ENCODE peak calls at places on chromosomes 6 and 20, in four cellular contexts. R, P, B and S are unnamed samples.
A peak's percentile ranks its signal among the peaks of the same experiment; 100 is the strongest.

GRCh38 chr20:60037120-60037499 is 78.9 kb downstream of the CDH26 start:
- DNase-seq in P (no peak), B (peak; percentile 12), R (no peak), S (peak; percentile 72)

GRCh38 chr6:144778773-144779531 is 493.8 kb downstream of the UTRN start:
- DNase-seq in P (no peak), B (peak; percentile 26), R (no peak), S (no peak)

GRCh38 chr6:52233975-52234823 is 10.1 kb downstream of the IL17F start:
- DNase-seq in P (peak; percentile 60), B (peak; percentile 56), R (no peak), S (peak; percentile 69)

GRCh38 chr6:96450082-96450759 is 71.4 kb upstream of the UFL1 start:
- DNase-seq in P (no peak), B (no peak), R (no peak), S (no peak)

GRCh38 chr20:48722002-48722731 is 105.6 kb downstream of the PREX1 start:
- DNase-seq in P (peak; percentile 59), B (peak; percentile 87), R (no peak), S (peak; percentile 88)

GRCh38 chr6:87742106-87742505 is 40.1 kb upstream of the AKIRIN2 start:
- DNase-seq in P (no peak), R (no peak), B (no peak), S (no peak)

GRCh38 chr6:21935561-21936028 is 342.0 kb downstream of the SOX4 start:
- DNase-seq in B (peak; percentile 82), R (no peak), P (peak; percentile 73), S (peak; percentile 50)

GRCh38 chr6:69422474-69422873 is 374.3 kb downstream of the LMBRD1 start:
- DNase-seq in B (no peak), P (no peak), R (no peak), S (no peak)

GRCh38 chr20:45851501-45851900 is 5.7 kb downstream of the ACOT8 start:
- DNase-seq in B (no peak), P (no peak), R (no peak), S (no peak)

GRCh38 chr6:52417675-52418111 is 2.4 kb upstream of the EFHC1 start:
- DNase-seq in P (peak; percentile 94), R (no peak), B (peak; percentile 57), S (peak; percentile 69)

GRCh38 chr6:4727236-4727635 is 49.0 kb upstream of the CDYL start:
- DNase-seq in R (no peak), B (no peak), P (no peak), S (no peak)

DNA sequence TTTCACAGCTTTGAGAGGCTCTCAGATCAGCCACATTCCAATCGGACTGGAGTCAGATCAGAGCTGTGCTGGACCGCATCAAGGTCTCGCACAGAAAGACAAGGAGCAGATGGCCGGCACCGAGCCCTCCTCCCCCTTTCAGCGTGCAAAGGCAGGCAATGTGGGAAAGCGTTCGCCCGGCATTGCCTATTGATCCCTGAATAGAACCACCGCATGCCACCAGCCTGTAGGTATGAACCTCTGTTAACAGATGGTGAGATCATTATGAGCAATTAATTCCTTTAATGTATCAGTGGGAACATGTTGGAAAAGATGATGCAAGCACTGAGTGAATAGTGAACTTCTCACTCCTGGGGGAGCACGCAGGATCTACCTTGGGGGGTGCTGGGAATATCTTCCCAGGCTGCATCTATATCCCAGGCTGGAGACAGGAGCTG is 117.5 kb upstream of the ID4 start:
- DNase-seq in B (peak; percentile 57), P (peak; percentile 57), R (peak; percentile 72), S (peak; percentile 69)
- H3K4me3 ChIP-seq in B (no peak overlapping the region), P (no peak overlapping the region), R (no peak overlapping the region), S (no peak overlapping the region)

DNA sequence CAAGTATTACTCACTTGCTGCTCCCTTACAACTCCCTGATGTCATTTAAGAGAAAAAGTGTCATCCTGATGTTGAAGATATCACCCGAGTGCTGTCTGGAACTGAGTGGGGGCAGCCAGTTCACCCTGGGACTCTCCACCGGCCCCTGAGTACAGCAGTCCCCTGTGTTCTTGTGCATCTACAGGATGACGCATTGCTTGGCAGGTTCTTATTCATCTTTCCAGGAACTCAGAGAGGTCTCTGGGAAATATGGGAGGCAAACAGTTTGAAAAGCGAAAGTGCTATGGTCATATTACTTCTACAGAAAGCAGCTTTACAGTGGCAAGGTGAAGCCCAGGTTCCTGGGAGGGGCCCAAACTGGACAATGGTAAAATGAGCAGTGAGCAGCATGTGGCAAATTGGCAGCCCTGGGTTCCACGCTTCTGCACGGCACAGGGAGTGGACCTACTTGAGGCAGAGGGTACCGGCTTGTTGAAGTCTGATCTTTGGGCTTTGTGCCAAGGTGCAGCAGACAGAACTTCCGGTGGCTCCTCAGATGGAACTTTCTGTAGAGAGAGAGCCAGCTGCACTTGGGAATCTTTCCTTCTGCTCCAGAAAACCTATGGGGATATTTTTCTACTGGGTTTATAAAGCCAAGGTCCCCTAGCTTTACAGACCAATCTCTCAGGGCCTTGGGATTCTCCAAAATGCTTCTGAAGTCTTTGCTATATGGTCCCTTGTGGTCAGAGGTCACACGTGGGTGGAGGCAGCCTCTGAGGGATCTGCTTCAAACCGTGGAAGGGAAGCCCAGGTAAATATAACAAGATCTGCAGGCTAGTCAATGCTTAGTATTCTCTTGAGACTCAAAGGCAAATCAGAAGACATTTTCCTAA is 128.3 kb downstream of the MAP3K7 start:
- DNase-seq in P (peak; percentile 53), B (no peak), R (no peak), S (no peak)
- H3K4me3 ChIP-seq in P (peak overlapping the region; percentile 17), B (no peak overlapping the region), R (no peak overlapping the region), S (no peak overlapping the region)

GRCh38 chr6:30883743-30884520 is at the start of gene DDR1:
- DNase-seq in B (peak; percentile 72), P (peak; percentile 56), R (peak; percentile 94), S (peak; percentile 12)
- H3K4me3 ChIP-seq in B (peak within 1 kb of the TSS; percentile 72), P (peak within 1 kb of the TSS; percentile 78), R (peak within 1 kb of the TSS; percentile 83), S (peak within 1 kb of the TSS; percentile 62)

DNA sequence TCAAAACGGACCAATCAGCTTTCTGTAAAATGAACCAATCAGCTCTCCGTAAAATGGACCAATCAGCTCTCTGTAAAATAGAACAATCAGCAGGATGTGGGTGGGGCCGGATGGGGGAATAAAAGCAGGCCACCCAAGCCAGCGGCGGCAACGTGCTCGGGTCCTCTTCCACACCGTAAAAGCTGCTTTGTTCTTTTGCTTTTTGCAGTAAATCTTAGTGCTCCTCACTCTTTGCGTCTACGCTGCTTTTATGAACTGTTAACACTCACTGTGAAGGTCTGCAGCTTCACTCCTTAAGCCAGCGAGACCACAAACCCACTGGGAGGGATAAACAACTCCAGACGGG is 29.2 kb downstream of the HLA-E start:
- DNase-seq in R (no peak), B (no peak), P (no peak), S (no peak)
- H3K4me3 ChIP-seq in R (no peak overlapping the region), B (no peak overlapping the region), P (no peak overlapping the region), S (no peak overlapping the region)